ENCODE peak calls at places on chromosome X, in four cellular contexts. W is thyroid gland, P is heart left ventricle, A is IMR-90. H is an unnamed sample.

GRCh38 chrX:153564047-153564606 is 34.8 kb downstream of the CCNQ start:
- DNase-seq in A (no peak), P (no peak), W (no peak), H (peak)

GRCh38 chrX:38803609-38804480 is 2.6 kb downstream of the MID1IP1 start:
- DNase-seq in W (peak), A (peak), P (peak), H (peak)

GRCh38 chrX:28628101-28628500 is 40.9 kb downstream of the IL1RAPL1 start:
- DNase-seq in A (no peak), P (no peak), W (no peak), H (no peak)

GRCh38 chrX:18998653-18999052 is 14.7 kb upstream of the PHKA2 start:
- DNase-seq in W (no peak), P (no peak), A (no peak), H (no peak)

GRCh38 chrX:16797841-16798240 is 11.6 kb downstream of the TXLNG start:
- DNase-seq in W (no peak), P (no peak), A (no peak), H (no peak)

GRCh38 chrX:28133763-28134162 is 152.5 kb upstream of the DCAF8L1 start:
- DNase-seq in W (no peak), A (no peak), P (no peak), H (no peak)

GRCh38 chrX:138775501-138775900 is 64.0 kb upstream of the FGF13 start:
- DNase-seq in W (no peak), A (peak), P (no peak), H (no peak)

GRCh38 chrX:141989134-141989533 is 85.4 kb downstream of the MAGEC1 start:
- DNase-seq in W (no peak), P (no peak), A (no peak), H (no peak)

GRCh38 chrX:47859686-47860085 is 23.0 kb downstream of the ZNF81 start:
- DNase-seq in W (no peak), P (no peak), A (no peak), H (no peak)

GRCh38 chrX:103153661-103154060 is 60.7 kb upstream of the NXF3 start:
- DNase-seq in P (no peak), W (no peak), A (no peak), H (no peak)

GRCh38 chrX:80846247-80846646 is 36.6 kb upstream of the BRWD3 start:
- DNase-seq in P (no peak), A (no peak), W (no peak), H (no peak)

GRCh38 chrX:39972340-39972739 is 125.4 kb downstream of the BCOR start:
- DNase-seq in P (no peak), A (peak), W (no peak), H (no peak)

GRCh38 chrX:137823257-137823656 is 257.3 kb downstream of the ZIC3 start:
- DNase-seq in P (no peak), W (no peak), A (no peak), H (no peak)

GRCh38 chrX:40088299-40088625 is 9.5 kb downstream of the BCOR start:
- DNase-seq in A (no peak), W (no peak), P (no peak), H (no peak)

GRCh38 chrX:6849711-6850415 is 297.6 kb upstream of the STS start:
- DNase-seq in P (no peak), A (peak), W (no peak), H (no peak)

GRCh38 chrX:4263005-4263404 is 549.6 kb upstream of the PRKX start:
- DNase-seq in A (no peak), W (no peak), P (no peak), H (no peak)

GRCh38 chrX:104929324-104929723 is 291.2 kb downstream of the TEX13A start:
- DNase-seq in W (peak), A (no peak), P (no peak), H (no peak)

GRCh38 chrX:9909254-9909653 is 57.9 kb upstream of the CLDN34 start:
- DNase-seq in A (no peak), W (no peak), P (no peak), H (no peak)

GRCh38 chrX:50814701-50815476 is 895 bp upstream of the SHROOM4 start:
- DNase-seq in A (peak), P (no peak), W (no peak), H (no peak)

GRCh38 chrX:153769865-153770605 is 6.0 kb downstream of the PLXNB3 start:
- DNase-seq in A (no peak), W (no peak), P (no peak), H (no peak)

GRCh38 chrX:1249101-1249887 is 19.3 kb upstream of the CSF2RA start:
- DNase-seq in W (peak), P (peak), A (no peak), H (no peak)

GRCh38 chrX:17736478-17736855 is 826 bp upstream of the SCML1 start:
- DNase-seq in A (no peak), W (no peak), P (no peak), H (no peak)

GRCh38 chrX:124113799-124114600 is 152.5 kb downstream of the STAG2 start:
- DNase-seq in A (no peak), P (no peak), W (no peak), H (no peak)

GRCh38 chrX:139083191-139083590 is 371.7 kb upstream of the FGF13 start:
- DNase-seq in W (no peak), P (no peak), A (no peak), H (no peak)

GRCh38 chrX:134670241-134670811 is 12.1 kb upstream of the PLAC1 start:
- DNase-seq in A (peak), W (no peak), P (no peak), H (peak)

GRCh38 chrX:2862404-2862803 is 33.7 kb downstream of the GYG2 start:
- DNase-seq in A (no peak), P (no peak), W (no peak), H (no peak)

GRCh38 chrX:104968241-104968640 is 252.3 kb downstream of the TEX13A start:
- DNase-seq in A (no peak), W (no peak), P (no peak), H (no peak)

GRCh38 chrX:16825306-16826035 is 39.2 kb downstream of the TXLNG start:
- DNase-seq in W (no peak), A (peak), P (no peak), H (no peak)

GRCh38 chrX:103418811-103419210 is 42.5 kb downstream of the BEX3 start:
- DNase-seq in W (no peak), A (no peak), P (no peak), H (no peak)

GRCh38 chrX:115553171-115553570 is 7.8 kb upstream of the PLS3 start:
- DNase-seq in W (no peak), P (no peak), A (no peak), H (no peak)

GRCh38 chrX:6227445-6227820 is 1.2 kb downstream of the NLGN4X start:
- DNase-seq in P (no peak), W (no peak), A (no peak), H (no peak)

GRCh38 chrX:537156-537555 is 93.4 kb upstream of the SHOX start:
- DNase-seq in P (no peak), A (no peak), W (no peak), H (no peak)

GRCh38 chrX:134374294-134374693 is 85.7 kb upstream of the HPRT1 start:
- DNase-seq in P (no peak), A (no peak), W (no peak), H (no peak)

GRCh38 chrX:100217547-100217946 is 192.5 kb downstream of the PCDH19 start:
- DNase-seq in P (no peak), A (no peak), W (no peak), H (no peak)

GRCh38 chrX:109826954-109827708 is 94.1 kb upstream of the ACSL4 start:
- DNase-seq in P (no peak), A (peak), W (no peak), H (no peak)

GRCh38 chrX:73131877-73132276 is 52.6 kb upstream of the PABPC1L2A start:
- DNase-seq in A (no peak), P (no peak), W (no peak), H (no peak)

GRCh38 chrX:112642349-112642748 is 37.4 kb downstream of the LHFPL1 start:
- DNase-seq in P (no peak), W (peak), A (peak), H (peak)
- TF ChIP-seq CTCF in P (peak), W (peak), A (peak), H (peak)

GRCh38 chrX:30301977-30302376 is 7.2 kb downstream of the NR0B1 start:
- DNase-seq in W (no peak), A (peak), P (no peak), H (no peak)
- H3K4me3 ChIP-seq in W (no peak), A (no peak), P (no peak), H (no peak)

GRCh38 chrX:149938427-149939270 is at the start of gene EOLA2:
- DNase-seq in A (peak), W (peak), P (peak), H (peak)

GRCh38 chrX:149939271-149940014 is 1.2 kb upstream of the EOLA2 start:
- DNase-seq in P (peak), A (peak), W (peak), H (peak)

GRCh38 chrX:149940015-149940716 is 1.9 kb upstream of the EOLA2 start:
- DNase-seq in W (peak), P (peak), A (peak), H (peak)

GRCh38 chrX:149937881-149938426 is 337 bp downstream of the EOLA2 start:
- DNase-seq in W (peak), A (peak), P (no peak), H (peak)
- TF ChIP-seq POLR2A in W (no peak), A (peak), P (no peak), H (no peak)

GRCh38 chrX:136275553-136275952 is 24.4 kb upstream of the MAP7D3 start:
- DNase-seq in P (no peak), A (no peak), W (no peak), H (no peak)

GRCh38 chrX:136271300-136271699 is 20.1 kb upstream of the MAP7D3 start:
- DNase-seq in A (no peak), P (no peak), W (no peak), H (no peak)

GRCh38 chrX:136273986-136274385 is 22.8 kb upstream of the MAP7D3 start:
- DNase-seq in A (no peak), P (no peak), W (no peak), H (no peak)

GRCh38 chrX:136269921-136270320 is 18.7 kb upstream of the MAP7D3 start:
- DNase-seq in P (no peak), W (no peak), A (no peak), H (no peak)

DNA sequence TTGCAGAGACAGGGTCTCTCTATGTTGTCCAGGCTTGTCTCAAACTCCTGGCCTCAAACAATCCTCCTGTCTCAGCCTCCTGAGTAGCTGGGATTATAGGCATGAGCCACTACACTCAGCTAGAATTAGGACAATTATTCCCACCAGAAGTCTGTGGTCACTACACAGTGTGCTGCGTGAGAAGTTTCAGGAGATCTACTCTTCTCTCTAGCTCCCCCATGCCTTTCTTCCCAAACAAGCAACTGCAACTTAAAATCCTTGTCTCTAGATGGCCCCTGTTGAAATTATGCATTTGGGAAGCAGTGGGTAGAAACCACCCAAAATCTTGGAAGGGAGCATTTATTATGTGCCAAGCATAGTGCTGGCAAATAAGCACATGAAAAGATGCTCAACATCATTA is 21.1 kb upstream of the MAP7D3 start:
- DNase-seq in P (no peak), A (no peak), W (no peak), H (no peak)
- TF ChIP-seq CTCF in P (no peak), A (peak), W (no peak), H (no peak)

GRCh38 chrX:131789664-131790063 is 233.4 kb upstream of the STK26 start:
- DNase-seq in W (no peak), A (no peak), P (no peak), H (no peak)

GRCh38 chrX:131778269-131779218 is 234.7 kb downstream of the OR13H1 start:
- DNase-seq in P (no peak), W (no peak), A (peak), H (no peak)

GRCh38 chrX:131779313-131779712 is 235.4 kb downstream of the OR13H1 start:
- DNase-seq in A (no peak), P (no peak), W (no peak), H (no peak)

DNA sequence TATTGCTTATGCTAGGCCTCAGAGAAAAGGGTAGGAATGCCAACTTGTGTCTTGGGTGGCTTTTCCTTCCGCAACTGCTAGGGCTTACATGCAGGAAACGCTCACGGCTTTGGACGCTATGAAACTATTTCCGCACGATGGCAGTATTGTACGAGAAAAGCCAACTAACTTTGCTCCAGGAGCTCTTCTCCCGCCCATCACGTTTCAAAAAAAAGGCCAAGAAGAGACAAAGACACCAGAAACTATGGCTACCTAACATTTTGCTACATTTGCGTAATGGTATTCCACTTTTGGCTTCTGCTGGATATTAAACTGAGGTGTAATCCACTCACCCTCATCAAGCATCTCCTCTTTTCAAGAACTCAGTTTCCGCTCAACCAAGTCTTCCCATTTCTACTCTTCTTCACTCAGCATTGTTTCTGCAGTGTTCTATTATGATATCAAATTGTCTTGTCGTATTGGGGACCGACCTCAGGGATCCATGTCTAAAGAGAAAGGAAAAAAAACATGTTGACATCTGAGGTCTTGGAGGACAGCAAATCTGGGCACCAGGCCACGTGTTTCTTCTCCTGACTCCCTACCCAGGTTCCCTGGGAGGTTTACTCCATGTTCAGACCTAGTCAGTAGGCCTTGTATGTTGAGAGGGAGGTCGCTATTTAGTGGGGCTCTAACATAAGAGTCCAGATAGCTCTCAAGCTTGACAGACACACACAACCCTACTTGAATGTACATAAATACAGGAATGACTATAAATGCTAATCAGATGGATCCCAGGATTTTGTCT is 239.4 kb upstream of the STK26 start:
- DNase-seq in W (no peak), A (peak), P (no peak), H (no peak)
- H3K4me3 ChIP-seq in W (no peak), A (peak), P (no peak), H (no peak)

GRCh38 chrX:15747626-15748173 is 9.6 kb downstream of the CA5B start:
- DNase-seq in W (no peak), P (no peak), A (no peak), H (no peak)
- TF ChIP-seq POLR2A in W (no peak), P (no peak), A (no peak), H (no peak)

DNA sequence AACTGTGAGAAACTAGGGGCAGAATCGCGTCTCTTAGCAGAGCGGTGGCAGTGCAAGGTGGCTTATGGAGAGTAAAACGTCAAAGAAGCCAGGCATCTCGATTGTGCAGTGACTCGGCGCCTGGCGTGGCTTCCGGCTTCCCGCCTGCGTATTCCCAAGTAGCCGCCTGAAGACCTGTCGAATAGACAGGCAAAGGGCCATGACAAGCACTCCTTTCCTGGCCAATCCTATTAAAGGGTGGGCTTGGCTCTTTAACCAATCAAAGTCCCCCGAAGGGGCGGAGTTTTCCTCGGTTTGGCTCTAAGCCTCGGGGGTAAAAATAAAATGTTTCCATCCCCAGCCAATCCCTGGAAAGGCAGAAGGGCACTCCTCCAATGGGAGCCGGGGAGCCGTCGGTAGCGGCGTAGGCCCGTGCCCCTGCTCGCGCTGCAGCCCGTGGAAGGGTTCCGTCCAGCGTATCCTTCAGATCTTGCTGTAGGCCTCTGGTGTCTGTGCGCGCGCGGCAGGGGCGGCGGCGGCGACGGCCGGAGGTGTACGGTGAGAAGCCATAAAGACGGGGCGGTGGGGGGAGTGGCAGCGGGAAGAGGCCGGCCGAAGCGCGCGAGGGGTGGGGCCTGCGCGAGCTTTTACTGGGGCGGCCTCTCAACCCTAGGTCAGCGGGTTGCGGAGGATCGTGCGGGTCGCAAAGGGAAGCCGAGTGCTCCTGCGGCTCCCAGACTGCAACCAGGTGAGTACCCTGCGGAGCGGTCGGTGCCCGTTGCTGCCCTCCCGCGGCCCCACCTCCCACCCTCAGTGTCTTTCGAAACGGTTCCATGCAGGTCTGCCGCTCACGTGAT is at the start of gene KANTR:
- DNase-seq in P (peak), A (peak), W (peak), H (peak)
- TF ChIP-seq CTCF in P (no peak), A (no peak), W (no peak), H (no peak)

GRCh38 chrX:68647156-68647957 is at the start of gene STARD8:
- DNase-seq in P (peak), W (peak), A (peak), H (peak)
- H3K4me3 ChIP-seq in P (peak), W (no peak), A (peak), H (no peak)

GRCh38 chrX:119617511-119618164 is 11.4 kb upstream of the NKRF start:
- DNase-seq in A (no peak), W (no peak), P (no peak), H (peak)
- TF ChIP-seq POLR2A in A (no peak), W (no peak), P (no peak), H (no peak)

GRCh38 chrX:12443534-12444098 is 305.3 kb downstream of the FRMPD4 start:
- DNase-seq in P (no peak), A (no peak), W (no peak), H (no peak)

GRCh38 chrX:12446342-12447075 is 308.2 kb downstream of the FRMPD4 start:
- DNase-seq in A (peak), W (no peak), P (no peak), H (no peak)

GRCh38 chrX:12452268-12452667 is 314.0 kb downstream of the FRMPD4 start:
- DNase-seq in A (no peak), P (no peak), W (no peak), H (no peak)

DNA sequence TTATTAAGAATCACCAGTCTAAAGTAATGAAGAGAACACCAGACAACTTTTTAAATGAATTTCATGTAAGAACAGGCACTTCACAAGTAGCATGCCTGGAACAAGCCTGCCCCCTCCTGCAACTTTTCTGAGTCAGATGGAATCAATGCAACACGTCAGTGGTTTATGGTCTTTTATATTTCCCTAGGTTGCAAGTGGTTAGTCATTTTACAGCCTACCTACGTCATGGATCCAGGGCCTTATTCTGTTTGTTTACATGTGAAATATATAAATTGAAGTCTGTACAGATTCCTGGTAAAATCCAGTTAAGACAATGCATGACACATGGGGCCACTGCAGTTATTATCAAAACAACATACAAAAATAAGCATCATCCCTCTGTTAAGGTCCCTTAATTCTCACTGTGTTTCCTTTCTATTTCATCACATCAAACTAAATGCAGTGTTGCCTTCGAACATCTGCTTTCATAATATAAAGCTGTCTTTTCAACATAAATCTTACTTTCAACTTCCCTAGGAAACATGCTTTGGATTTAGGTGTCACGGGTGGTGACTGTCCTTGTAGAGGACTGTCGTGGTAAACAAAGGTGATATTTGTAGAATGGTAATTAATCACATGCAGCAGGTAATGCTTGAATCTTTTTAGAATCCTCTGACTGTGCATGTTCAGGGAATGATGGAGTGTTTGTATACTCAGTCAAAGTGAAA is 309.3 kb downstream of the FRMPD4 start:
- DNase-seq in A (peak), W (no peak), P (no peak), H (no peak)
- TF ChIP-seq CTCF in A (peak), W (no peak), P (peak), H (no peak)

H was measured in body of pancreas.